ENCODE peak calls at places on chromosomes 16 and 17, in ten cellular contexts. O is right cardiac atrium; F is neural progenitor cell; N is left ventricle myocardium inferior; A is DND-41; V is PC-3; U is CD8-positive, alpha-beta T cell; E is stomach; K is CD4-positive, CD25-positive, alpha-beta regulatory T cell; X is A549. T is an unnamed sample. For H3K4me1, the result is how much of the 10 kb centered on the place peaks cover.

GRCh38 chr16:22235839-22236745 is 30.0 kb downstream of the EEF2K start:
- DNase-seq in O (no peak), F (no peak), N (peak), A (no peak), V (no peak), U (no peak), E (no peak), K (no peak), X (no peak), T (no peak)

GRCh38 chr16:20866161-20866772 is 33.9 kb downstream of the DCUN1D3 start:
- DNase-seq in O (no peak), F (peak), N (no peak), A (no peak), V (peak), U (no peak), E (peak), K (no peak), X (peak), T (peak)

GRCh38 chr16:264440-264951 is 11.2 kb downstream of the RGS11 start:
- DNase-seq in O (peak), F (no peak), N (no peak), A (no peak), V (no peak), U (no peak), E (no peak), K (no peak), X (no peak), T (no peak)

GRCh38 chr16:84647830-84648594 is at the start of gene KLHL36:
- DNase-seq in O (peak), F (peak), N (peak), A (peak), V (peak), U (peak), E (peak), K (peak), X (peak), T (peak)

GRCh38 chr16:70588565-70588964 is 57.8 kb upstream of the IL34 start:
- DNase-seq in O (no peak), F (no peak), N (no peak), A (no peak), V (no peak), U (no peak), E (no peak), K (no peak), X (no peak), T (no peak)

GRCh38 chr17:550776-551175 is 163.9 kb downstream of the VPS53 start:
- DNase-seq in O (no peak), F (no peak), N (no peak), A (no peak), V (no peak), U (no peak), E (no peak), K (no peak), X (no peak), T (no peak)

GRCh38 chr16:84369938-84370627 is 1.7 kb downstream of the ATP2C2 start:
- DNase-seq in O (no peak), F (no peak), N (no peak), A (no peak), V (peak), U (no peak), E (no peak), K (no peak), X (no peak), T (no peak)

GRCh38 chr16:1559446-1559975 is 26.0 kb downstream of the TMEM204 start:
- DNase-seq in O (no peak), F (no peak), N (no peak), A (peak), V (no peak), U (peak), E (no peak), K (no peak), X (no peak), T (no peak)

GRCh38 chr16:2926660-2927646 is 15.2 kb downstream of the FLYWCH1 start:
- DNase-seq in O (peak), F (peak), N (peak), A (peak), V (peak), U (peak), E (peak), K (peak), X (peak), T (peak)

GRCh38 chr17:82932146-82933005 is 92.6 kb upstream of the ZNF750 start:
- DNase-seq in O (no peak), F (no peak), N (peak), A (no peak), V (peak), U (no peak), E (peak), K (no peak), X (no peak), T (no peak)

GRCh38 chr17:15247891-15248529 is 17.1 kb downstream of the PMP22 start:
- DNase-seq in O (no peak), F (peak), N (no peak), A (no peak), V (peak), U (no peak), E (no peak), K (no peak), X (peak), T (no peak)

DNA sequence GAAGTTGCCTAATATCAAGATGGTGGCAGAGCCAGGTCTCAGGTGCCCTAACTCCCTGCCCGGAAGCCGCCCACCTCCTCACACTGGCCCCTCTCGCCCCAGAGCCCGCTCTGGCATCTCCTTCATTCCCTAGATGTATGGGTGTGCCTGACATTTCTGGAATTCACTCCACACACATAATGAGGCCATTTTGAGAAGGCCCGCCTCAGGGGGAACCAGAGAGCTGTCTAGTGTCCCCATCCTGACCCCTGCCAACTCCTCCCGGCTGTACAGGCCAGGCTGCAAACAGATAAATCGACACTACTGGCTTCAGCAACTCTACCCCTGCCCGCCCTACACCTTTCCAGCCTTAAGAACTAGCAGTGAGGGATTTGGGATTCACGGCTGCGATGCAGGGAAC is 7.7 kb downstream of the WNT3 start:
- DNase-seq in O (no peak), F (no peak), N (no peak), A (no peak), V (no peak), U (no peak), E (no peak), K (no peak), X (no peak), T (no peak)
- H3K27ac ChIP-seq in O (no peak), F (no peak), N (no peak), A (no peak), V (no peak), U (no peak), E (no peak), K (no peak), X (no peak), T (no peak)

DNA sequence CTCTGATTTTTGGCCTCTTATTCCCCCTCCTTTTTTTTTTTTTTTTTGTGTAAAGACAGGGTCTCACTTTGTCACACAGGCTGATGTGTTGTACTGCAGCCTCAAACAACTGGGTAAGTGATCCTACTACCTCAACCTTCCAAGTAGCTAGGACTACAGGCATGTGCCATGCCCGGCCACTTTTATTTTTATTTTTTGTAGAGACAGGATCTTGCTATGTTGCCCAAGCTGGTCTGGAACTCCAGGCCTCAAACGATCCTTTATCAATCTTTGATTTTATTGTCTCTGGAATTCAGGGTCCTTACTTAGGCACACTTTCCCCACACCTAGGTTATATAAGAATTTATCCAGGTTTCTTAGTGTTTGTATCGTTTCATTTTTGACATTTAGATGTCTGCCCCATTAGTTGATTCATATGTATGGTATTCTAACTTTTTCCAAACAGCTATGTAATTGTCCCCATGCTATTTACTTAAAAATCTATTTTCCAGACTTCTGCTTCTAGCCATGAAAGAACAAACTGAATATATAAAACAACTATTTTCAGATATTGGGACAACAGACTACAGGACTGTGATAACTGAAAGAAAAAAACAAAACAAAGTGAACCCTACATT is 13.9 kb downstream of the CMC2 start:
- DNase-seq in O (no peak), F (no peak), N (no peak), A (no peak), V (no peak), U (no peak), E (no peak), K (no peak), X (no peak), T (no peak)
- H3K4me3 ChIP-seq in O (no peak), F (no peak), N (peak), A (no peak), V (no peak), U (no peak), E (no peak), K (no peak), X (peak), T (no peak)

DNA sequence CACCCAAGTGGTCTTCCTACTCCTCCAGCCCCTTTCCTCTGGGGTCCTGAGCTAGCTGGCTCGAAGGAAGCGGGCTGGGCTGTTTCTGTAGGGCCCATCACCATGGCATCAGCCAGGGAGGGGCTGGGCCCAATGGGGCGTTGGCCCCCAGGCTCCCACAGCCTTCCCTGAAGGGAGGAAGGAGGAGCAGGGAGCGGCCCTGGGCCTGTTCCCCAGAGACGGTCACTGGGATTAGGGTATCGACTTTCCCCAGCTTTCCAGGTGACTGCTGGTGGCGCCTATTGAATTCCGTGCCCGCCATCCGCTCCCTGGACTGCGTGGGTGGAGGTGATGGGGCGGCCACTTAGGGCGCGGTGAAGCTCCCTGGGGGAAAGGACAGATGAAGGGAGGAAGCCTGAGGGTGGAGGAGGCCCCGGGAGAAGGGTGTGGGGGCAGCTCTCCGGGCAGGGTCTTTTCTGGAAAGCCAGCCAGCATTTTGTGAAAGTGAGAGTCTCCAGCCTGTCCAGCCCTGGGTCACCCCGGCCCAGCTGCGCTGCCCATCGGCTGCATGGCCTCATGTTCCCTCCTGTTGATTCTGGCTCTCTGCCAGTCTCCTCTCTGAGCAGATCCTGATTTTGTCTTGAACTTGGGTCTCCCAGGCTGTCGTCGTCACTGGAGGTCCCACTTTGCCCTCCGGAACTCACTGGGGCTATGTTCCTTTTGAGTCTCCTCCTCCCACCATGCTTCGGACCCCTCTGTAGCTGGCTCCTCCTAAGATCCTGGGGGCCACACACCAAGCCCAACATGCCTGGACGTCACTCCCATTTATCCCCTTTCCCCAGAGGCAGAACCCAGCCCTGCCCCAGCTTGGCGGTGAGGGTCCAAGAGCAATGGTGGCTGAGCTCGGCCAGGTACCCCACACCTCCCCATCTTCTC is 9.8 kb downstream of the NHERF1 start:
- DNase-seq in O (no peak), F (no peak), N (peak), A (no peak), V (no peak), U (no peak), E (peak), K (no peak), X (peak), T (peak)
- H3K4me1 ChIP-seq in O (under half), F (half or more), N (half or more), A (half or more), V (under half), U (half or more), E (half or more), K (half or more), X (half or more), T (half or more)

DNA sequence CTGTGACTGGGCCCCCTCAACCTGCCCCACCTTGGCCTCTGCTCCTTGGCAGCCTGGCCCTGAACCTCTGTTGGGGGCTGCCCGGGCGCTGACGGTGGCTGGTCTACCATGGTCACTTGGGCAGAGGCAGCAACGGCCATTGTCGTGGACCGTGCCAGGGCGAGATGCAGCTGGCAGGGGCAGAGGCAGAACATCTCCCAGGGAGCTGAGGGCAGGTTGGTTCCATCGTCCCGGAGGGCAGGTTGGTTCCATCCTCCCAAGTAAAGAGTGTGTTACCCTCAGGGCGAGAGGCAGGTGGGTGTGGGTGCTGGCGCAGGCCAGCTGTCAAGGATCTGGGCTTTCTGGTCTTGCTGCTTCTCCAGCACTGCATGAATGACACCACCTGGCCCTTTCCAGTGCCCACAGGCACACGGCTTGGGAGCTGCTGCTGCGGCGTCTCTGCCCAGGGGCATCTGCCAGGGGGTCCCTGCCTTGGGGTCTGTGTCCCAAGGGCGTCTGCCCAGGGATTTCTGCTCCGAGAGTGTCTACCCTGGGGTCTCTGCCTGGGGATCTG is 12.0 kb downstream of the ACSF3 start:
- DNase-seq in O (no peak), F (no peak), N (no peak), A (no peak), V (no peak), U (no peak), E (no peak), K (no peak), X (no peak), T (no peak)
- H3K27ac ChIP-seq in O (no peak), F (no peak), N (no peak), A (no peak), V (no peak), U (no peak), E (no peak), K (no peak), X (no peak), T (no peak)

GRCh38 chr17:40180694-40181093 is 3.4 kb downstream of the RAPGEFL1 start:
- DNase-seq in O (no peak), F (no peak), N (no peak), A (no peak), V (no peak), U (no peak), E (peak), K (no peak), X (no peak), T (no peak)
- H3K4me3 ChIP-seq in O (no peak), F (no peak), N (no peak), A (no peak), V (no peak), U (no peak), E (no peak), K (no peak), X (no peak), T (no peak)

GRCh38 chr16:87346517-87347060 is 29.4 kb upstream of the C16orf95 start:
- DNase-seq in O (peak), F (no peak), N (no peak), A (no peak), V (no peak), U (no peak), E (no peak), K (no peak), X (no peak), T (no peak)
- H3K4me1 ChIP-seq in O (under half), F (under half), N (under half), A (under half), V (under half), U (under half), E (under half), K (under half), X (under half), T (under half)

GRCh38 chr16:4323845-4324478 is 8.1 kb downstream of the GLIS2 start:
- DNase-seq in O (peak), F (peak), N (peak), A (no peak), V (no peak), U (no peak), E (peak), K (no peak), X (peak), T (peak)

GRCh38 chr16:4320571-4321137 is 4.8 kb downstream of the GLIS2 start:
- DNase-seq in O (peak), F (no peak), N (no peak), A (no peak), V (no peak), U (no peak), E (no peak), K (no peak), X (no peak), T (no peak)

GRCh38 chr16:4323071-4323844 is 7.4 kb downstream of the GLIS2 start:
- DNase-seq in O (peak), F (no peak), N (no peak), A (no peak), V (no peak), U (no peak), E (peak), K (no peak), X (no peak), T (no peak)

GRCh38 chr16:4321286-4322120 is 5.6 kb downstream of the GLIS2 start:
- DNase-seq in O (peak), F (no peak), N (no peak), A (no peak), V (no peak), U (no peak), E (no peak), K (no peak), X (no peak), T (no peak)

DNA sequence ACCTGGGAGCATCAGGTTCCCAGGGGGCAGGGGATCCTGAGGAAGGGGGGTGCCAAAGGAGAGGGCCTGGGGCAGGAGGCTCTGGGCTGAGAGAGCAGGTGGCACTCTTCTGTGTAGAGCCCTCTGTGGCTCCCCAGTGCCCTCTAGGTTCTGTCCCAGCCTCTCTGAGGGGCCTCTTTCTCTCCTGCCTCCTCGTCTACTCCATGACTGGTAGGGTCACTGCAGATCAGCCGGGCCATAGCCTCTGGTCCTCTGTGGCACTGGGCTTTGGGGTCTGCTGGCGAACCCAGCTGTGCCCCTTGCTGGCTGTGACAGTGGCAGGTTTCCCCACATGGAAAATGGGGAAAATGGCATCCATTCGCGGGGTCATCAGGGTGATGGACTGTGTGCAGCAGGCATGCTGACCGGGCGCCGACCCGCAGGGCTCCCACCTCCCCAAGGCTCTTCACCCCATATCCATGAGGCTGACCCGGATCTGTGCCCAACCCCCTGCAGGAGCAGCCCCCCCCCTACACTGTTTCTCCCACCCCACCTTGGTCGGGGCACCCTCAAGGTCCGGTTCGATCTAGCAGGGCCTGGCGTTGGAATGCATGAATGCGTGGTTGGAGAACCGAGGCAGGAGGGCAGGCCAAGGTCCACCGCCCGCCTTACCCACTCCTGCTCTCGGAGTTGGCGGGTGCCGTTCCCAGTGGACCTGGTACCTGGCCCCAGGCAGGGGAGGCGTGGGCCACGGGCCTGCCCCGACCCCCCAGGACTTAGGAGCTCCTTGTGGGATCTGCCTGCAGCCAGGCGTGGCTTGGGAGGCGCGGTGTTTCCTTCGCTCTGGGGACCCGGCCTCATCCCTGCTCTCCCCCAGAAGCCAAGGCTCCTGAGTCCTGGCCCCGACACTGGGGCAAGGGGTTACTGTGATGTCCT is 6.5 kb downstream of the GLIS2 start:
- DNase-seq in O (peak), F (no peak), N (no peak), A (no peak), V (no peak), U (no peak), E (no peak), K (no peak), X (no peak), T (no peak)
- H3K27ac ChIP-seq in O (peak), F (no peak), N (peak), A (no peak), V (no peak), U (no peak), E (peak), K (no peak), X (peak), T (no peak)

GRCh38 chr17:28317965-28318758 is 838 bp upstream of the TMEM97 start:
- DNase-seq in O (no peak), F (peak), N (no peak), A (no peak), V (no peak), U (no peak), E (no peak), K (no peak), X (no peak), T (peak)

GRCh38 chr17:28318759-28319660 is at the start of gene TMEM97:
- DNase-seq in O (peak), F (peak), N (peak), A (peak), V (peak), U (peak), E (peak), K (peak), X (peak), T (peak)

GRCh38 chr17:28315846-28316705 is 2.9 kb upstream of the TMEM97 start:
- DNase-seq in O (no peak), F (no peak), N (no peak), A (no peak), V (no peak), U (no peak), E (no peak), K (no peak), X (no peak), T (no peak)

GRCh38 chr17:28320215-28321061 is 1.4 kb downstream of the TMEM97 start:
- DNase-seq in O (no peak), F (no peak), N (no peak), A (no peak), V (no peak), U (no peak), E (no peak), K (no peak), X (no peak), T (no peak)

GRCh38 chr17:28317099-28317964 is 1.7 kb upstream of the TMEM97 start:
- DNase-seq in O (no peak), F (no peak), N (no peak), A (no peak), V (no peak), U (no peak), E (no peak), K (no peak), X (no peak), T (no peak)
- H3K4me3 ChIP-seq in O (no peak), F (peak), N (peak), A (no peak), V (no peak), U (no peak), E (no peak), K (no peak), X (no peak), T (peak)

GRCh38 chr17:30824356-30825145 is at the start of gene CRLF3:
- DNase-seq in O (peak), F (peak), N (peak), A (peak), V (peak), U (peak), E (peak), K (peak), X (peak), T (peak)
- H3K4me1 ChIP-seq in O (under half), F (under half), N (under half), A (half or more), V (under half), U (under half), E (under half), K (under half), X (under half), T (under half)

T was measured in SJCRH30.